ENCODE peak calls at places on chromosomes 16 and 17, in seven cellular contexts. One of them, this sample, is unnamed.
A peak's percentile ranks its signal among the peaks of the same experiment; 100 is the strongest.

GRCh38 chr16:89168381-89169189 is 3.0 kb upstream of the CDH15 start:
- DNase-seq in activated effector memory CD4-positive, alpha-beta T cell treated with anti-CD3 and anti-CD28 coated beads, Interleukin-2, amount 50 U/mL, for 16 hours: no peak
- DNase-seq in lower leg skin: no peak
- DNase-seq in ascending aorta: no peak
- DNase-seq in coronary artery: no peak
- DNase-seq in skeletal muscle cell: no peak
- DNase-seq in GF-D8: no peak
- DNase-seq in this sample: no peak

GRCh38 chr16:14398014-14398717 is 231.9 kb downstream of the PARN start:
- DNase-seq in GF-D8: no peak
- DNase-seq in coronary artery: no peak
- DNase-seq in activated effector memory CD4-positive, alpha-beta T cell treated with anti-CD3 and anti-CD28 coated beads, Interleukin-2, amount 50 U/mL, for 16 hours: no peak
- DNase-seq in lower leg skin: no peak
- DNase-seq in skeletal muscle cell: no peak
- DNase-seq in ascending aorta: no peak
- DNase-seq in this sample: no peak

GRCh38 chr16:66295761-66296546 is 70.5 kb upstream of the CDH5 start:
- DNase-seq in activated effector memory CD4-positive, alpha-beta T cell treated with anti-CD3 and anti-CD28 coated beads, Interleukin-2, amount 50 U/mL, for 16 hours: peak; percentile 44
- DNase-seq in coronary artery: peak; percentile 43
- DNase-seq in lower leg skin: peak; percentile 66
- DNase-seq in GF-D8: no peak
- DNase-seq in skeletal muscle cell: no peak
- DNase-seq in ascending aorta: no peak
- DNase-seq in this sample: no peak

GRCh38 chr16:46743232-46743719 is 4.9 kb downstream of the MYLK3 start:
- DNase-seq in ascending aorta: no peak
- DNase-seq in lower leg skin: peak; percentile 70
- DNase-seq in coronary artery: peak; percentile 60
- DNase-seq in activated effector memory CD4-positive, alpha-beta T cell treated with anti-CD3 and anti-CD28 coated beads, Interleukin-2, amount 50 U/mL, for 16 hours: peak; percentile 60
- DNase-seq in GF-D8: peak; percentile 56
- DNase-seq in skeletal muscle cell: no peak
- DNase-seq in this sample: peak; percentile 67

GRCh38 chr17:13016881-13017622 is 775 bp downstream of the ELAC2 start:
- DNase-seq in lower leg skin: peak; percentile 6
- DNase-seq in GF-D8: no peak
- DNase-seq in skeletal muscle cell: no peak
- DNase-seq in activated effector memory CD4-positive, alpha-beta T cell treated with anti-CD3 and anti-CD28 coated beads, Interleukin-2, amount 50 U/mL, for 16 hours: no peak
- DNase-seq in coronary artery: no peak
- DNase-seq in ascending aorta: no peak
- DNase-seq in this sample: peak; percentile 11

GRCh38 chr16:71373073-71373472 is 14.6 kb downstream of the CALB2 start:
- DNase-seq in ascending aorta: no peak
- DNase-seq in lower leg skin: no peak
- DNase-seq in coronary artery: no peak
- DNase-seq in skeletal muscle cell: peak; percentile 42
- DNase-seq in activated effector memory CD4-positive, alpha-beta T cell treated with anti-CD3 and anti-CD28 coated beads, Interleukin-2, amount 50 U/mL, for 16 hours: no peak
- DNase-seq in GF-D8: no peak
- DNase-seq in this sample: peak; percentile 65

GRCh38 chr16:85579199-85579598 is 33.9 kb upstream of the GSE1 start:
- DNase-seq in coronary artery: no peak
- DNase-seq in ascending aorta: no peak
- DNase-seq in activated effector memory CD4-positive, alpha-beta T cell treated with anti-CD3 and anti-CD28 coated beads, Interleukin-2, amount 50 U/mL, for 16 hours: no peak
- DNase-seq in lower leg skin: no peak
- DNase-seq in skeletal muscle cell: no peak
- DNase-seq in GF-D8: no peak
- DNase-seq in this sample: no peak

GRCh38 chr17:80035937-80036714 is at the start of gene CCDC40:
- DNase-seq in ascending aorta: no peak
- DNase-seq in coronary artery: peak; percentile 87
- DNase-seq in skeletal muscle cell: no peak
- DNase-seq in lower leg skin: peak; percentile 96
- DNase-seq in GF-D8: peak; percentile 22
- DNase-seq in activated effector memory CD4-positive, alpha-beta T cell treated with anti-CD3 and anti-CD28 coated beads, Interleukin-2, amount 50 U/mL, for 16 hours: peak; percentile 90
- DNase-seq in this sample: peak; percentile 82

GRCh38 chr17:81307636-81308035 is 12.5 kb upstream of the SLC38A10 start:
- DNase-seq in lower leg skin: no peak
- DNase-seq in coronary artery: no peak
- DNase-seq in skeletal muscle cell: no peak
- DNase-seq in ascending aorta: no peak
- DNase-seq in GF-D8: no peak
- DNase-seq in activated effector memory CD4-positive, alpha-beta T cell treated with anti-CD3 and anti-CD28 coated beads, Interleukin-2, amount 50 U/mL, for 16 hours: no peak
- DNase-seq in this sample: no peak

This sample was measured in EH.